ENCODE peak calls at places on chromosomes 5 and 9, in nine cellular contexts. K is frontal cortex, J is NT2/D1, X is lung microvascular endothelial cell, W is GM06990, C is left colon, H is SJSA1, Z is AG08396, S is astrocyte of the spinal cord. V is an unnamed sample.

GRCh38 chr9:132545578-132545977 is 36.8 kb upstream of the BARHL1 start:
- DNase-seq in H (no peak), J (no peak), Z (no peak), X (no peak), W (no peak), K (no peak), S (no peak), C (no peak), V (no peak)

GRCh38 chr9:34114436-34114835 is 12.1 kb downstream of the DCAF12 start:
- DNase-seq in J (no peak), W (no peak), X (no peak), S (peak), C (no peak), Z (no peak), K (no peak), H (no peak), V (no peak)

GRCh38 chr5:148457183-148457620 is 73.4 kb downstream of the FBXO38 start:
- DNase-seq in K (no peak), X (peak), Z (no peak), S (no peak), J (no peak), W (peak), C (no peak), H (no peak), V (no peak)

GRCh38 chr5:62306494-62307363 is 723 bp downstream of the KIF2A start:
- DNase-seq in C (peak), Z (peak), H (peak), W (peak), J (no peak), X (peak), S (peak), K (peak), V (no peak)

GRCh38 chr9:82526629-82527028 is 536.3 kb downstream of the RASEF start:
- DNase-seq in H (no peak), K (no peak), W (no peak), Z (no peak), J (no peak), S (no peak), X (no peak), C (no peak), V (no peak)

GRCh38 chr9:89874351-89875321 is 269.8 kb downstream of the GADD45G start:
- DNase-seq in S (no peak), Z (no peak), X (no peak), C (no peak), J (no peak), H (no peak), K (no peak), W (no peak), V (no peak)

GRCh38 chr5:151155149-151155776 is 2.3 kb downstream of the ANXA6 start:
- DNase-seq in S (no peak), J (no peak), C (peak), Z (no peak), X (no peak), K (no peak), W (peak), H (peak), V (no peak)

GRCh38 chr5:122845253-122846050 is at the start of gene SNX24:
- DNase-seq in H (peak), C (peak), K (peak), S (peak), Z (peak), X (peak), J (peak), W (peak), V (peak)

GRCh38 chr5:111494350-111494999 is 17.9 kb downstream of the STARD4 start:
- DNase-seq in J (no peak), X (no peak), C (no peak), H (no peak), W (no peak), S (no peak), Z (no peak), K (no peak), V (no peak)

GRCh38 chr5:167378894-167379723 is 912.3 kb upstream of the WWC1 start:
- DNase-seq in C (peak), H (no peak), X (no peak), J (no peak), Z (no peak), K (no peak), W (no peak), S (no peak), V (no peak)

GRCh38 chr9:5586391-5586802 is 42.5 kb upstream of the RIC1 start:
- DNase-seq in H (peak), W (peak), S (peak), J (no peak), K (no peak), X (peak), Z (peak), C (no peak), V (no peak)

GRCh38 chr9:78218890-78219289 is 17.0 kb upstream of the CEP78 start:
- DNase-seq in K (no peak), X (no peak), Z (no peak), C (no peak), W (no peak), S (no peak), J (no peak), H (no peak), V (no peak)

GRCh38 chr9:133098871-133099270 is 22.2 kb downstream of the RALGDS start:
- DNase-seq in H (no peak), W (no peak), K (no peak), Z (no peak), X (no peak), S (no peak), J (no peak), C (no peak), V (no peak)

GRCh38 chr5:54580997-54581741 is 63.6 kb downstream of the SNX18 start:
- DNase-seq in X (no peak), Z (peak), K (no peak), J (no peak), W (no peak), C (no peak), S (no peak), H (peak), V (no peak)

GRCh38 chr5:36683821-36684434 is 77.5 kb downstream of the SLC1A3 start:
- DNase-seq in W (no peak), J (no peak), H (no peak), C (no peak), Z (peak), S (no peak), K (no peak), X (no peak), V (no peak)

GRCh38 chr5:57366744-57367143 is 115.9 kb downstream of the ACTBL2 start:
- DNase-seq in X (no peak), W (no peak), C (no peak), H (peak), K (no peak), S (no peak), Z (peak), J (no peak), V (peak)

GRCh38 chr5:83471405-83472212 is at the start of gene VCAN:
- DNase-seq in Z (peak), S (peak), X (peak), K (no peak), H (peak), C (peak), J (no peak), W (peak), V (no peak)

GRCh38 chr9:136722969-136723356 is 10.6 kb downstream of the DIPK1B start:
- DNase-seq in K (no peak), X (no peak), S (no peak), C (no peak), H (no peak), W (peak), Z (no peak), J (no peak), V (no peak)

GRCh38 chr9:88268886-88269285 is 119.4 kb upstream of the SPIN1 start:
- DNase-seq in Z (no peak), J (no peak), W (no peak), H (no peak), S (no peak), C (no peak), X (no peak), K (no peak), V (no peak)

GRCh38 chr9:122058707-122059106 is 34.4 kb downstream of the TTLL11 start:
- DNase-seq in C (no peak), H (no peak), J (no peak), X (no peak), K (no peak), W (no peak), S (no peak), Z (no peak), V (no peak)

GRCh38 chr5:122584411-122585110 is 190.3 kb upstream of the SNX2 start:
- DNase-seq in K (no peak), H (no peak), X (no peak), J (no peak), Z (peak), S (no peak), C (no peak), W (no peak), V (no peak)